ENCODE peak calls at places on chromosomes 16 and 17, in five cellular contexts. V, K, W, S and U are unnamed samples.

GRCh38 chr16:21628772-21629171 is 23.6 kb downstream of the IGSF6 start:
- DNase-seq in V (peak), K (no peak), W (no peak), S (no peak), U (no peak)

GRCh38 chr17:50344712-50345380 is 1.1 kb upstream of the XYLT2 start:
- DNase-seq in V (no peak), K (no peak), W (no peak), S (no peak), U (no peak)

GRCh38 chr17:41772218-41772585 is 14.3 kb downstream of the JUP start:
- DNase-seq in V (no peak), K (no peak), W (no peak), S (peak), U (no peak)

GRCh38 chr17:2214887-2215615 is 88.5 kb downstream of the SMG6 start:
- DNase-seq in V (peak), K (no peak), W (no peak), S (peak), U (no peak)

GRCh38 chr17:73972901-73973300 is 230.6 kb upstream of the RPL38 start:
- DNase-seq in V (no peak), K (no peak), W (no peak), S (no peak), U (no peak)

GRCh38 chr16:63241476-63241875 is 1205.2 kb upstream of the CDH8 start:
- DNase-seq in V (no peak), K (no peak), W (no peak), S (no peak), U (no peak)

GRCh38 chr17:32747856-32748255 is 129.1 kb downstream of the MYO1D start:
- DNase-seq in V (no peak), K (no peak), W (no peak), S (no peak), U (no peak)

GRCh38 chr16:53099318-53100130 is 44.7 kb downstream of the CHD9 start:
- DNase-seq in V (peak), K (peak), W (peak), S (peak), U (no peak)

GRCh38 chr17:78110363-78111011 is 18.1 kb downstream of the TMC6 start:
- DNase-seq in V (no peak), K (no peak), W (no peak), S (peak), U (no peak)

GRCh38 chr16:47625115-47625567 is 164.0 kb downstream of the PHKB start:
- DNase-seq in V (no peak), K (no peak), W (no peak), S (no peak), U (no peak)

GRCh38 chr16:10902999-10903398 is 26.0 kb downstream of the CIITA start:
- DNase-seq in V (no peak), K (no peak), W (no peak), S (no peak), U (no peak)

GRCh38 chr16:85323230-85323960 is 211.1 kb upstream of the CIBAR2 start:
- DNase-seq in V (no peak), K (no peak), W (no peak), S (no peak), U (no peak)

GRCh38 chr16:26475579-26475978 is 591.1 kb upstream of the C16orf82 start:
- DNase-seq in V (no peak), K (no peak), W (no peak), S (no peak), U (no peak)

GRCh38 chr17:79921411-79922160 is 82.3 kb upstream of the CBX4 start:
- DNase-seq in V (no peak), K (no peak), W (no peak), S (peak), U (no peak)

GRCh38 chr16:30567991-30568638 is 3.4 kb downstream of the ZNF688 start:
- DNase-seq in V (peak), K (no peak), W (no peak), S (no peak), U (no peak)

GRCh38 chr16:11698271-11698689 is 30.0 kb downstream of the SNN start:
- DNase-seq in V (no peak), K (no peak), W (no peak), S (no peak), U (no peak)

GRCh38 chr16:87584271-87584670 is 18.0 kb upstream of the JPH3 start:
- DNase-seq in V (peak), K (no peak), W (no peak), S (no peak), U (no peak)

GRCh38 chr17:28750178-28751047 is 6.6 kb downstream of the TRAF4 start:
- DNase-seq in V (peak), K (peak), W (peak), S (peak), U (peak)

GRCh38 chr16:73683804-73684203 is 612.8 kb upstream of the PSMD7 start:
- DNase-seq in V (no peak), K (no peak), W (no peak), S (no peak), U (no peak)

GRCh38 chr17:57080708-57081107 is 4.3 kb upstream of the AKAP1 start:
- DNase-seq in V (peak), K (no peak), W (no peak), S (no peak), U (no peak)

GRCh38 chr16:75770051-75770450 is 43.8 kb upstream of the CPHXL start:
- DNase-seq in V (no peak), K (no peak), W (no peak), S (no peak), U (no peak)

GRCh38 chr17:79031996-79032875 is 8.3 kb downstream of the C1QTNF1 start:
- DNase-seq in V (no peak), K (no peak), W (no peak), S (no peak), U (no peak)

GRCh38 chr16:30173054-30173453 is 10.3 kb upstream of the CORO1A start:
- DNase-seq in V (no peak), K (no peak), W (no peak), S (no peak), U (no peak)

GRCh38 chr17:6422654-6423241 is 12.2 kb downstream of the AIPL1 start:
- DNase-seq in V (no peak), K (no peak), W (no peak), S (no peak), U (no peak)